ENCODE peak calls at places on chromosomes 5 and 9, in ten cellular contexts. F is dorsolateral prefrontal cortex; W is nucleus accumbens; M is IMR-90; A is NCI-H1694; U is ELR; L is activated T-helper 1 cell treated with anti-CD3 and anti-CD28 coated beads, Interleukin-12 subunit alpha, Interleukin-12 subunit beta, Interleukin-2, Interleukin-4 antibody, amounts not matched to agents 30 ng/mL and 10 ng/mL and 1 ng/mL, durations not matched to agents 14 hours and 24 hours and 36 hours; O is Calu3; T is GF-D8; S is ureter. D is an unnamed sample.
A peak's percentile ranks its signal among the peaks of the same experiment; 100 is the strongest.

GRCh38 chr9:75814667-75815066 is 75.8 kb upstream of the PCSK5 start:
- DNase-seq in F (no peak), W (no peak), M (no peak), A (no peak), U (no peak), L (no peak), O (no peak), T (no peak), S (no peak), D (no peak)

GRCh38 chr5:131825404-131826013 is 28.7 kb upstream of the FNIP1 start:
- DNase-seq in F (no peak), W (no peak), M (no peak), A (no peak), U (no peak), L (no peak), O (no peak), T (no peak), S (no peak), D (no peak)

GRCh38 chr5:33088176-33088575 is 352.6 kb upstream of the TARS1 start:
- DNase-seq in F (no peak), W (no peak), M (no peak), A (no peak), U (no peak), L (no peak), O (no peak), T (no peak), S (no peak), D (no peak)

GRCh38 chr9:87119328-87119881 is 172.1 kb upstream of the GAS1 start:
- DNase-seq in F (no peak), W (no peak), M (peak; percentile 84), A (no peak), U (peak; percentile 27), L (no peak), O (no peak), T (no peak), S (peak; percentile 58), D (peak; percentile 70)

GRCh38 chr9:104831681-104832080 is 67.8 kb downstream of the NIPSNAP3B start:
- DNase-seq in F (no peak), W (no peak), M (peak; percentile 79), A (no peak), U (peak; percentile 78), L (no peak), O (no peak), T (no peak), S (no peak), D (no peak)

GRCh38 chr9:2923810-2924768 is 80.2 kb upstream of the PUM3 start:
- DNase-seq in F (no peak), W (no peak), M (no peak), A (no peak), U (no peak), L (no peak), O (no peak), T (no peak), S (no peak), D (peak; percentile 88)

GRCh38 chr5:159682623-159683022 is 233.7 kb upstream of the ADRA1B start:
- DNase-seq in F (no peak), W (no peak), M (no peak), A (peak; percentile 1), U (no peak), L (no peak), O (no peak), T (no peak), S (no peak), D (no peak)

GRCh38 chr5:35384658-35385057 is 154.4 kb upstream of the PRLR start:
- DNase-seq in F (no peak), W (no peak), M (no peak), A (no peak), U (no peak), L (no peak), O (no peak), T (no peak), S (no peak), D (no peak)

GRCh38 chr5:16808021-16808420 is 128.1 kb downstream of the MYO10 start:
- DNase-seq in F (no peak), W (no peak), M (no peak), A (no peak), U (no peak), L (no peak), O (no peak), T (no peak), S (no peak), D (no peak)

GRCh38 chr9:123406691-123407536 is 50.9 kb downstream of the CRB2 start:
- DNase-seq in F (no peak), W (no peak), M (peak; percentile 33), A (peak; percentile 7), U (no peak), L (no peak), O (no peak), T (no peak), S (no peak), D (peak; percentile 68)

GRCh38 chr5:198941-199820 is 7.9 kb downstream of the LRRC14B start:
- DNase-seq in F (peak; percentile 39), W (no peak), M (no peak), A (no peak), U (no peak), L (no peak), O (no peak), T (no peak), S (no peak), D (no peak)

GRCh38 chr9:81035171-81035570 is 654.2 kb downstream of the TLE1 start:
- DNase-seq in F (no peak), W (no peak), M (peak; percentile 81), A (no peak), U (peak; percentile 73), L (no peak), O (no peak), T (no peak), S (no peak), D (no peak)

GRCh38 chr9:93891549-93892310 is 63.4 kb downstream of the BARX1 start:
- DNase-seq in F (no peak), W (no peak), M (no peak), A (no peak), U (no peak), L (no peak), O (no peak), T (no peak), S (peak; percentile 29), D (no peak)

GRCh38 chr9:74570879-74571512 is 73.9 kb downstream of the RORB start:
- DNase-seq in F (no peak), W (no peak), M (peak; percentile 40), A (no peak), U (peak; percentile 40), L (no peak), O (peak; percentile 8), T (no peak), S (no peak), D (peak; percentile 25)

GRCh38 chr5:66511491-66511890 is 84.7 kb upstream of the MAST4 start:
- DNase-seq in F (no peak), W (no peak), M (no peak), A (no peak), U (peak; percentile 11), L (no peak), O (no peak), T (no peak), S (no peak), D (no peak)

GRCh38 chr5:89728750-89729149 is 680.8 kb downstream of the CETN3 start:
- DNase-seq in F (no peak), W (no peak), M (peak; percentile 0), A (no peak), U (no peak), L (no peak), O (no peak), T (no peak), S (peak; percentile 52), D (no peak)

GRCh38 chr5:68460147-68460760 is 244.7 kb downstream of the PIK3R1 start:
- DNase-seq in F (no peak), W (no peak), M (peak; percentile 70), A (peak; percentile 31), U (peak; percentile 81), L (peak; percentile 11), O (peak; percentile 52), T (no peak), S (no peak), D (no peak)